ENCODE peak calls at places on chromosomes 4 and X, in six cellular contexts. S is activated CD8-positive, alpha-beta memory T cell treated with anti-CD3 and anti-CD28 coated beads for 24 hours; E is memory B cell; I is GM12892; V is fibroblast of pulmonary artery; B is lower leg skin. L is an unnamed sample.

GRCh38 chr4:82469776-82470345 is 39.5 kb downstream of the ENOPH1 start:
- DNase-seq in S (no peak), E (no peak), I (no peak), V (peak; percentile 68), B (no peak), L (no peak)

GRCh38 chrX:31969714-31970113 is 897.9 kb upstream of the FTHL17 start:
- DNase-seq in S (no peak), E (no peak), I (no peak), V (no peak), B (no peak), L (no peak)

GRCh38 chrX:154020500-154021115 is 906 bp upstream of the IRAK1 start:
- DNase-seq in S (peak; percentile 60), E (no peak), I (no peak), V (no peak), B (no peak), L (no peak)

GRCh38 chr4:177125656-177126055 is 184.0 kb upstream of the NEIL3 start:
- DNase-seq in S (no peak), E (no peak), I (no peak), V (peak; percentile 16), B (no peak), L (no peak)

GRCh38 chrX:10620121-10620699 is at the start of gene MID1:
- DNase-seq in S (no peak), E (peak; percentile 13), I (no peak), V (peak; percentile 85), B (peak; percentile 40), L (peak; percentile 76)

GRCh38 chrX:13009256-13009655 is 34.3 kb downstream of the TMSB4X start:
- DNase-seq in S (no peak), E (no peak), I (no peak), V (no peak), B (no peak), L (no peak)

GRCh38 chr4:6435010-6435409 is 37.4 kb downstream of the PPP2R2C start:
- DNase-seq in S (no peak), E (no peak), I (no peak), V (no peak), B (no peak), L (no peak)

GRCh38 chrX:47200385-47201150 is 6.9 kb downstream of the UBA1 start:
- DNase-seq in S (no peak), E (no peak), I (no peak), V (peak; percentile 50), B (peak; percentile 63), L (no peak)

GRCh38 chr4:7964890-7965662 is 25.4 kb upstream of the AFAP1 start:
- DNase-seq in S (peak; percentile 59), E (no peak), I (no peak), V (peak; percentile 87), B (peak; percentile 67), L (no peak)

GRCh38 chr4:24070117-24070516 is 180.3 kb upstream of the PPARGC1A start:
- DNase-seq in S (no peak), E (no peak), I (no peak), V (peak; percentile 73), B (no peak), L (no peak)

GRCh38 chrX:132292753-132293152 is 73.5 kb upstream of the RAP2C start:
- DNase-seq in S (no peak), E (peak; percentile 16), I (peak; percentile 14), V (peak; percentile 71), B (peak; percentile 20), L (no peak)

GRCh38 chr4:99447079-99447478 is 11.9 kb upstream of the ADH7 start:
- DNase-seq in S (no peak), E (no peak), I (no peak), V (peak; percentile 82), B (no peak), L (no peak)

GRCh38 chr4:7108660-7109059 is 40.8 kb upstream of the GRPEL1 start:
- DNase-seq in S (no peak), E (no peak), I (no peak), V (no peak), B (no peak), L (no peak)

GRCh38 chr4:102717448-102718092 is 43.2 kb downstream of the MANBA start:
- DNase-seq in S (no peak), E (no peak), I (no peak), V (no peak), B (no peak), L (no peak)

GRCh38 chr4:40238008-40238699 is 41.3 kb downstream of the RHOH start:
- DNase-seq in S (no peak), E (no peak), I (no peak), V (no peak), B (no peak), L (no peak)

GRCh38 chrX:139933904-139934303 is 1.1 kb upstream of the ATP11C start:
- DNase-seq in S (no peak), E (no peak), I (no peak), V (no peak), B (no peak), L (no peak)

GRCh38 chr4:78293348-78293747 is 236.2 kb downstream of the FRAS1 start:
- DNase-seq in S (no peak), E (no peak), I (no peak), V (peak; percentile 33), B (no peak), L (no peak)

GRCh38 chr4:128955751-128956150 is 137.6 kb downstream of the SCLT1 start:
- DNase-seq in S (no peak), E (no peak), I (no peak), V (no peak), B (no peak), L (no peak)

GRCh38 chr4:14452001-14452400 is 550.3 kb upstream of the CPEB2 start:
- DNase-seq in S (no peak), E (no peak), I (no peak), V (no peak), B (no peak), L (no peak)

GRCh38 chr4:8617486-8618040 is 25.0 kb downstream of the CPZ start:
- DNase-seq in S (no peak), E (no peak), I (no peak), V (no peak), B (no peak), L (no peak)

GRCh38 chr4:99276454-99276853 is 14.3 kb downstream of the ADH1A start:
- DNase-seq in S (no peak), E (no peak), I (no peak), V (no peak), B (no peak), L (no peak)

GRCh38 chrX:103417933-103418332 is 41.6 kb downstream of the BEX3 start:
- DNase-seq in S (no peak), E (no peak), I (no peak), V (no peak), B (no peak), L (no peak)

GRCh38 chr4:88522702-88523324 is 763 bp downstream of the PYURF start:
- DNase-seq in S (peak; percentile 68), E (no peak), I (peak; percentile 18), V (peak; percentile 59), B (no peak), L (peak; percentile 77)